ENCODE peak calls at places on chromosomes 7 and 10, in nine cellular contexts. L is neural progenitor cell, I is AG04449, T is transverse colon, Z is cardiac muscle cell, M is DND-41, V is thoracic aorta, P is fibroblast of the aortic adventitia, E is kidney epithelial cell. Y is an unnamed sample.

GRCh38 chr7:44639701-44640321 is 33.4 kb downstream of the OGDH start:
- DNase-seq in L (peak; percentile 21), I (peak; percentile 66), T (no peak), Z (peak; percentile 77), M (no peak), V (no peak), P (peak; percentile 92), E (peak; percentile 84), Y (peak; percentile 59)

GRCh38 chr10:24278519-24278889 is 69.6 kb downstream of the KIAA1217 start:
- DNase-seq in L (no peak), I (no peak), T (no peak), Z (no peak), M (no peak), V (no peak), P (no peak), E (no peak), Y (no peak)

GRCh38 chr7:119197872-119198527 is 973.5 kb downstream of the ANKRD7 start:
- DNase-seq in L (peak; percentile 83), I (no peak), T (no peak), Z (peak; percentile 77), M (peak; percentile 50), V (no peak), P (peak; percentile 20), E (peak; percentile 37), Y (no peak)

GRCh38 chr7:77281780-77282478 is 82.3 kb upstream of the FGL2 start:
- DNase-seq in L (no peak), I (no peak), T (no peak), Z (no peak), M (no peak), V (no peak), P (peak; percentile 71), E (no peak), Y (no peak)

GRCh38 chr10:128178319-128178937 is 52.2 kb upstream of the MKI67 start:
- DNase-seq in L (peak; percentile 64), I (no peak), T (peak; percentile 24), Z (peak; percentile 38), M (peak; percentile 73), V (no peak), P (no peak), E (no peak), Y (no peak)

GRCh38 chr7:1842321-1843221 is 172.5 kb downstream of the ELFN1 start:
- DNase-seq in L (peak; percentile 56), I (peak; percentile 4), T (peak; percentile 4), Z (peak; percentile 48), M (no peak), V (no peak), P (no peak), E (no peak), Y (no peak)

GRCh38 chr10:71372882-71373495 is 23.7 kb upstream of the CDH23 start:
- DNase-seq in L (no peak), I (no peak), T (no peak), Z (no peak), M (no peak), V (no peak), P (no peak), E (no peak), Y (no peak)

GRCh38 chr7:17144313-17144712 is 154.1 kb upstream of the AHR start:
- DNase-seq in L (no peak), I (no peak), T (no peak), Z (no peak), M (peak; percentile 71), V (no peak), P (peak; percentile 13), E (no peak), Y (no peak)

GRCh38 chr10:18472977-18473376 is 178.4 kb downstream of the NSUN6 start:
- DNase-seq in L (no peak), I (no peak), T (no peak), Z (peak; percentile 57), M (peak; percentile 17), V (no peak), P (no peak), E (no peak), Y (no peak)
- TF ChIP-seq CTCF in L (peak; percentile 35), I (no peak), T (no peak), Z (no peak), M (peak; percentile 37), V (no peak), P (no peak), E (no peak), Y (no peak)

DNA sequence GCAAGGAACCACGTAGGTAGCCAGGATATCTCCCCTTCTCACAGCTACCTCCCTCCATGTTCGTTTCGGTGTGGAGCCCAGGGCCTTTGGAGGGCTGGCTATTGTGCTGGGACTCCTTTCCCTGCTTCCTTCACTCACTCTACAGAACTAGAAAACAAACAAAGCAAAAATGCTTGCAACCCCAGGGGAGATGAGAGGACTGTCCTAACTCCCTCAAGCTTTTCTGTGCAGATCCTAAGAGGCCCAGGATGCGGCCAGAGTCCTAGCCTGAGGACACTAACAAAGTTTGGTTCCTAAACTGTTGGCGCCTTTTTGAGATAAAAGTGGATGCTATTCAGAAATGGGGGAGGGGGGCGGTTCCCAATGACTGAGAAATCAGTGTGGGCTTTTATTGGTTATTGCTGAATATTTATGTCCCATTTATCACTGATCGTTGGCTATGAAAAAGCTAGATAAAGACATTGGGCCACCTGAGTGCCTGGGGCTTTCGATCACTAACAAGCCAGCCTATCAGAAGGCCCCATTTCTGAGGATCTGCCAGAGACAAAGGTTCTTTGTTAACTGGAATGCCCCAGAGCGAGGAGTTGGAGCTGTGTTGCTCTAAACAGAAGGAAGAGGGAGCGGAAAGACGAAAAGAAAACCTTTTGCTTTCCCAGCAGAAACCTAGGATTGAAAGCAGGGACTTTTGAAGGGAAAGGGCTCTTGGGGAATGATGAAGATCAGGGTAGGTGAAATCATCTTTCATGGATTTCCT is 95.2 kb upstream of the EGR2 start:
- DNase-seq in L (peak; percentile 84), I (no peak), T (no peak), Z (no peak), M (no peak), V (no peak), P (peak; percentile 10), E (no peak), Y (no peak)
- H3K4me3 ChIP-seq in L (peak overlapping the region; percentile 19), I (no peak overlapping the region), T (no peak overlapping the region), Z (no peak overlapping the region), M (no peak overlapping the region), V (no peak overlapping the region), P (no peak overlapping the region), E (no peak overlapping the region), Y (no peak overlapping the region)

GRCh38 chr7:141264511-141264910 is 190.6 kb downstream of the TMEM178B start:
- DNase-seq in L (no peak), I (no peak), T (no peak), Z (no peak), M (no peak), V (no peak), P (no peak), E (no peak), Y (no peak)

GRCh38 chr7:141263508-141263907 is 189.6 kb downstream of the TMEM178B start:
- DNase-seq in L (no peak), I (no peak), T (no peak), Z (no peak), M (no peak), V (no peak), P (no peak), E (no peak), Y (no peak)

GRCh38 chr7:141265668-141266067 is 191.8 kb downstream of the TMEM178B start:
- DNase-seq in L (no peak), I (no peak), T (no peak), Z (no peak), M (no peak), V (no peak), P (no peak), E (no peak), Y (no peak)

GRCh38 chr7:141263983-141264382 is 190.1 kb downstream of the TMEM178B start:
- DNase-seq in L (no peak), I (no peak), T (no peak), Z (no peak), M (no peak), V (no peak), P (no peak), E (no peak), Y (no peak)

DNA sequence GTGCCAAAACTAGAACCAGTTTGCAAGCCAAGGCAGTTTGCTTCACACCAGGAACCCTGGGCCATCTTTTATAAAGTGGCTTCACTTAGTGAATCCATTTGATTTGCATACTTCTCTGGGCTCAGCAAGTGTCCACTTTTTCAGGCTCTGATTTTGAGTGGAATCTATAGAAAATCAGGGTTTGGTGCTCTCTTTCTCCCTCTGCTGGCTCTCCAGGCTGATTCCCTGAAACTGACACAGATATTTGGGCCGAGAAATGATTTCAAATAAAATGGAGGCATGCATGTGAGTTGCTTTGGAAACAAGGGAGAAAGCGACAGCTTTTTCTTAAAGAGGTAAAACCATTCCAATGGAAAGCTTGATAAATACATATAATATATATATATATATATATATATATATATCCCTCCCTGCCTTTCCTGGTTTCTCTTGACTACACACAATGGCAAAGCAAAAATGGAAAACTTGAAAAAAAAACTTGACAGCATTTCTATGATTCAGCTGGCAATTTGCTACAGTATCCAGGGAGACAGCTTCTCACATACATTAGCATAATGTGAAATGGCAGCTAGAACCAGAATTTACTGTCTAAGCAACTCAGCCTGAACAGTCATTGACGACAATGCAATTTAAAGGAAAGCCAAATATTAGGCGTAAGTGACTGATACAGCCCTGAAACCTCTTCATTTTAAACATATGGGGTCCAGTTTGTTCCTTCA is 188.4 kb downstream of the TMEM178B start:
- DNase-seq in L (peak; percentile 18), I (no peak), T (no peak), Z (no peak), M (no peak), V (no peak), P (peak; percentile 8), E (no peak), Y (no peak)
- TF ChIP-seq CTCF in L (peak; percentile 56), I (no peak), T (no peak), Z (no peak), M (no peak), V (no peak), P (peak; percentile 42), E (peak; percentile 42), Y (peak; percentile 21)

DNA sequence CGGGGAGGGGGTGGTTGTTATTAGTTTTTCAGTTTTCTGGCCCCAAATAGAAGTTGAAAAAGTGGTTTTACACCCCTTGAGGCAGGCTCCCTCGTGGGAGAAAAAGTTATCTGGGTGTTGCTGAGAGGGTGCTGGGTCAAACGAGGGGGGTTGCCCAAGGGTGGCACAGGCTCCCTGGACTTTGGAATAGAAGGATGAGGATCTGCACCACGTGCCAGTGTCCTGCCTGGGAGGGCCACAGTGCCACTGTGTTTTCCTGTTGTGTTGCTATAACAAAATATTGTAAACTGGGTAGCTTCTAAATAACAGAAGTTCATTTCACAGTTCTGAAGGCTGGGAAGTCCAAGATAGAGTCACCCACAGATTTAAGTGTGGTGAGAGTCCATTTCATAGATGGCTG is 181.9 kb downstream of the CXCL12 start:
- DNase-seq in L (no peak), I (no peak), T (no peak), Z (no peak), M (no peak), V (no peak), P (no peak), E (no peak), Y (no peak)
- H3K4me3 ChIP-seq in L (no peak overlapping the region), I (no peak overlapping the region), T (no peak overlapping the region), Z (no peak overlapping the region), M (no peak overlapping the region), V (no peak overlapping the region), P (no peak overlapping the region), E (no peak overlapping the region), Y (no peak overlapping the region)

DNA sequence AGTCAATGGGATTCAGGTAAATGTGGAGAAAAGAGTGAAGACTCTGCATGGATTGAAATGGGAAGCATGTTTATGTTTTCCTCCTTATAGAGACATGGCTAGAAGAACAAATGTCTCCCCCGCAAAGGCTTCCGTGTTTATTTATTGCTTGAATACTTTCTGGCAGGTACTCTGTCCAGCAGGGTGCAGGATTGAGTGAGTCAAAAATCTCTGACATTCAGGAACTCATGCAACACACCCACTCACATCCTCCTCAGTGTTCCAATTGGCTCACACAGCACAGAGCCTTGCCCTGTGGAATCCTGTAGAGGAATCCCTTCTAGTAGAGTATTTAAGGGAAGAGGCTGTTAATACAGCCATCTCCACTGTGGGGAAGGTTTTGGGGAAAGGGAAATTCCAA is 290.3 kb upstream of the VWC2 start:
- DNase-seq in L (peak; percentile 36), I (no peak), T (peak; percentile 8), Z (peak; percentile 16), M (no peak), V (no peak), P (no peak), E (no peak), Y (no peak)
- TF ChIP-seq CTCF in L (peak; percentile 47), I (no peak), T (peak; percentile 10), Z (no peak), M (peak; percentile 34), V (no peak), P (no peak), E (peak; percentile 26), Y (no peak)